ENCODE peak calls at places on chromosome 9, in nine cellular contexts. X, A, P, V, C, O, D, W and F are unnamed samples.

GRCh38 chr9:129726322-129727160 is 26.3 kb downstream of the PTGES start:
- DNase-seq in X (peak), A (peak), P (peak), V (peak), C (peak), O (peak), D (peak), W (no peak), F (peak)

GRCh38 chr9:129097671-129098306 is 12.8 kb downstream of the CRAT start:
- DNase-seq in X (no peak), A (no peak), P (no peak), V (no peak), C (no peak), O (no peak), D (no peak), W (no peak), F (no peak)

GRCh38 chr9:81526587-81526986 is 162.8 kb downstream of the TLE1 start:
- DNase-seq in X (no peak), A (no peak), P (peak), V (peak), C (no peak), O (no peak), D (no peak), W (no peak), F (no peak)

GRCh38 chr9:19298601-19299000 is 68.1 kb downstream of the DENND4C start:
- DNase-seq in X (no peak), A (no peak), P (no peak), V (peak), C (no peak), O (no peak), D (no peak), W (no peak), F (no peak)

GRCh38 chr9:112338561-112338960 is 5.1 kb upstream of the PTBP3 start:
- DNase-seq in X (no peak), A (no peak), P (peak), V (peak), C (no peak), O (no peak), D (no peak), W (no peak), F (no peak)

GRCh38 chr9:93041108-93041802 is 17.2 kb upstream of the SUSD3 start:
- DNase-seq in X (peak), A (no peak), P (peak), V (no peak), C (peak), O (no peak), D (peak), W (no peak), F (no peak)

GRCh38 chr9:18721267-18722079 is 247.5 kb downstream of the ADAMTSL1 start:
- DNase-seq in X (no peak), A (no peak), P (no peak), V (no peak), C (no peak), O (no peak), D (no peak), W (no peak), F (no peak)

GRCh38 chr9:105693435-105694275 is 686 bp upstream of the TMEM38B start:
- DNase-seq in X (peak), A (no peak), P (no peak), V (no peak), C (peak), O (no peak), D (peak), W (no peak), F (peak)

GRCh38 chr9:109989296-109989695 is 209.3 kb downstream of the PALM2AKAP2 start:
- DNase-seq in X (no peak), A (no peak), P (no peak), V (peak), C (no peak), O (no peak), D (no peak), W (no peak), F (no peak)

GRCh38 chr9:109463924-109464625 is 34.0 kb downstream of the PTPN3 start:
- DNase-seq in X (peak), A (no peak), P (no peak), V (no peak), C (no peak), O (no peak), D (no peak), W (no peak), F (no peak)

GRCh38 chr9:33151007-33151557 is 16.1 kb downstream of the B4GALT1 start:
- DNase-seq in X (no peak), A (no peak), P (peak), V (peak), C (peak), O (no peak), D (peak), W (no peak), F (no peak)

GRCh38 chr9:132885691-132886357 is 7.1 kb downstream of the SPACA9 start:
- DNase-seq in X (no peak), A (no peak), P (no peak), V (no peak), C (no peak), O (no peak), D (no peak), W (no peak), F (no peak)

GRCh38 chr9:4126184-4126865 is 173.5 kb downstream of the GLIS3 start:
- DNase-seq in X (no peak), A (no peak), P (peak), V (peak), C (no peak), O (no peak), D (no peak), W (no peak), F (no peak)

GRCh38 chr9:22173959-22174358 is 164.9 kb upstream of the CDKN2B start:
- DNase-seq in X (no peak), A (no peak), P (no peak), V (no peak), C (no peak), O (no peak), D (no peak), W (no peak), F (no peak)

GRCh38 chr9:86550411-86550810 is 196.2 kb upstream of the TUT7 start:
- DNase-seq in X (no peak), A (no peak), P (no peak), V (no peak), C (no peak), O (no peak), D (no peak), W (no peak), F (no peak)

GRCh38 chr9:70387663-70388062 is 26.8 kb downstream of the KLF9 start:
- DNase-seq in X (no peak), A (no peak), P (no peak), V (no peak), C (no peak), O (no peak), D (no peak), W (no peak), F (no peak)

GRCh38 chr9:133058550-133059320 is 3.0 kb upstream of the CEL start:
- DNase-seq in X (peak), A (no peak), P (no peak), V (no peak), C (peak), O (no peak), D (no peak), W (no peak), F (no peak)

GRCh38 chr9:121172726-121173487 is 28.8 kb downstream of the RAB14 start:
- DNase-seq in X (no peak), A (no peak), P (no peak), V (no peak), C (no peak), O (no peak), D (no peak), W (no peak), F (no peak)

GRCh38 chr9:99818439-99818992 is 3.2 kb upstream of the NR4A3 start:
- DNase-seq in X (peak), A (no peak), P (no peak), V (no peak), C (peak), O (no peak), D (peak), W (no peak), F (no peak)

GRCh38 chr9:613771-614347 is 227.6 kb upstream of the DMRT1 start:
- DNase-seq in X (peak), A (no peak), P (peak), V (peak), C (peak), O (peak), D (peak), W (no peak), F (no peak)